ENCODE peak calls at places on chromosomes 11 and 22, in seven cellular contexts. O, L, B, Z, X, S and D are unnamed samples.

GRCh38 chr11:78564037-78564888 is 10.4 kb downstream of the NARS2 start:
- DNase-seq in Z (peak), B (peak), X (peak), O (peak), S (no peak), L (peak), D (peak)

GRCh38 chr11:121237686-121238658 is 54.6 kb upstream of the SC5D start:
- DNase-seq in B (no peak), Z (no peak), S (no peak), O (no peak), L (peak), X (no peak), D (no peak)

GRCh38 chr11:113213549-113213948 is 100.8 kb upstream of the TTC12 start:
- DNase-seq in S (no peak), B (no peak), X (no peak), L (no peak), O (no peak), Z (no peak), D (no peak)

GRCh38 chr11:76610871-76611475 is 59.6 kb downstream of the LRRC32 start:
- DNase-seq in S (no peak), B (no peak), L (no peak), Z (no peak), O (no peak), X (no peak), D (no peak)

GRCh38 chr22:40046126-40046525 is 51.4 kb downstream of the FAM83F start:
- DNase-seq in Z (no peak), B (no peak), S (no peak), O (no peak), X (no peak), L (no peak), D (no peak)

GRCh38 chr22:25368271-25368670 is 148.8 kb downstream of the CRYBB2 start:
- DNase-seq in O (peak), L (peak), X (no peak), Z (no peak), B (peak), S (no peak), D (no peak)

GRCh38 chr11:102470257-102470656 is 17.7 kb upstream of the TMEM123 start:
- DNase-seq in Z (no peak), X (no peak), B (no peak), O (no peak), S (no peak), L (no peak), D (no peak)

GRCh38 chr11:114821626-114822025 is 143.3 kb downstream of the NXPE2 start:
- DNase-seq in S (peak), Z (no peak), O (no peak), B (no peak), X (peak), L (no peak), D (peak)

GRCh38 chr11:45924927-45925326 is 2.5 kb downstream of the LARGE2 start:
- DNase-seq in S (no peak), X (no peak), Z (no peak), B (no peak), L (no peak), O (no peak), D (no peak)

GRCh38 chr11:45025716-45026492 is 75.2 kb upstream of the TP53I11 start:
- DNase-seq in B (no peak), L (no peak), X (no peak), S (no peak), Z (no peak), O (no peak), D (peak)

GRCh38 chr11:19546325-19546724 is 166.3 kb upstream of the NAV2 start:
- DNase-seq in S (no peak), Z (no peak), O (no peak), L (no peak), B (no peak), X (no peak), D (peak)

GRCh38 chr11:92140021-92140420 is 84.6 kb upstream of the FAT3 start:
- DNase-seq in O (no peak), B (no peak), S (no peak), X (no peak), Z (no peak), L (no peak), D (no peak)

GRCh38 chr11:111541209-111542061 is 915 bp downstream of the LAYN start:
- DNase-seq in Z (no peak), L (peak), X (no peak), O (no peak), S (peak), B (no peak), D (peak)

GRCh38 chr11:132821027-132821426 is 711.3 kb downstream of the OPCML start:
- DNase-seq in Z (no peak), X (no peak), S (no peak), L (no peak), O (peak), B (no peak), D (no peak)

GRCh38 chr11:126282361-126282741 is 542 bp upstream of the TIRAP start:
- DNase-seq in O (no peak), S (peak), B (peak), Z (peak), L (peak), X (peak), D (peak)

GRCh38 chr11:84419576-84419975 is 1133.4 kb upstream of the CCDC90B start:
- DNase-seq in O (no peak), B (no peak), L (no peak), Z (no peak), X (no peak), S (no peak), D (no peak)

GRCh38 chr11:8828580-8829358 is 82.2 kb upstream of the AKIP1 start:
- DNase-seq in L (peak), B (peak), O (no peak), S (no peak), X (no peak), Z (no peak), D (no peak)

GRCh38 chr22:41361716-41362310 is 19.9 kb upstream of the TEF start:
- DNase-seq in O (no peak), B (no peak), X (no peak), L (peak), S (no peak), Z (no peak), D (no peak)

GRCh38 chr11:12159351-12160099 is 49.1 kb downstream of the MICAL2 start:
- DNase-seq in S (no peak), B (peak), L (peak), O (peak), X (no peak), Z (no peak), D (no peak)

GRCh38 chr11:5596611-5597201 is at the start of gene TRIM6:
- DNase-seq in X (no peak), Z (no peak), S (peak), L (peak), O (no peak), B (no peak), D (peak)

GRCh38 chr11:44535201-44535980 is 30.1 kb upstream of the CD82 start:
- DNase-seq in B (no peak), X (no peak), Z (no peak), L (no peak), S (no peak), O (no peak), D (no peak)

GRCh38 chr11:47415949-47416472 is 7.6 kb downstream of the SLC39A13 start:
- DNase-seq in L (peak), Z (no peak), S (no peak), O (peak), X (no peak), B (peak), D (peak)